ENCODE peak calls at places on chromosomes 3 and 15, in six cellular contexts. One of them, this sample, is unnamed.

GRCh38 chr3:71245052-71245488 is 338.5 kb downstream of the FOXP1 start:
- DNase-seq in choroid plexus epithelial cell: peak
- DNase-seq in adipocyte: peak
- DNase-seq in OCI-LY7: no peak
- DNase-seq in HFF-Myc: no peak
- DNase-seq in heart left ventricle: no peak
- DNase-seq in this sample: no peak

GRCh38 chr3:175512700-175513099 is 653.6 kb downstream of the NAALADL2 start:
- DNase-seq in choroid plexus epithelial cell: no peak
- DNase-seq in adipocyte: no peak
- DNase-seq in OCI-LY7: no peak
- DNase-seq in HFF-Myc: no peak
- DNase-seq in heart left ventricle: no peak
- DNase-seq in this sample: no peak

GRCh38 chr3:33900809-33901505 is 102.5 kb downstream of the PDCD6IP start:
- DNase-seq in choroid plexus epithelial cell: no peak
- DNase-seq in adipocyte: no peak
- DNase-seq in OCI-LY7: no peak
- DNase-seq in HFF-Myc: no peak
- DNase-seq in heart left ventricle: no peak
- DNase-seq in this sample: no peak

GRCh38 chr3:124395584-124396340 is 334.5 kb upstream of the UMPS start:
- DNase-seq in choroid plexus epithelial cell: no peak
- DNase-seq in adipocyte: peak
- DNase-seq in OCI-LY7: no peak
- DNase-seq in HFF-Myc: no peak
- DNase-seq in heart left ventricle: peak
- DNase-seq in this sample: no peak

GRCh38 chr3:111173328-111173900 is 101.8 kb downstream of the NECTIN3 start:
- DNase-seq in choroid plexus epithelial cell: peak
- DNase-seq in adipocyte: peak
- DNase-seq in OCI-LY7: no peak
- DNase-seq in HFF-Myc: peak
- DNase-seq in heart left ventricle: no peak
- DNase-seq in this sample: no peak

GRCh38 chr15:87703238-87704111 is 553.1 kb downstream of the NTRK3 start:
- DNase-seq in choroid plexus epithelial cell: no peak
- DNase-seq in adipocyte: no peak
- DNase-seq in OCI-LY7: no peak
- DNase-seq in HFF-Myc: no peak
- DNase-seq in heart left ventricle: no peak
- DNase-seq in this sample: no peak

GRCh38 chr15:95937128-95937528 is 393.4 kb upstream of the NR2F2 start:
- DNase-seq in choroid plexus epithelial cell: peak
- DNase-seq in adipocyte: no peak
- DNase-seq in OCI-LY7: no peak
- DNase-seq in HFF-Myc: no peak
- DNase-seq in heart left ventricle: no peak
- DNase-seq in this sample: no peak

GRCh38 chr3:151067158-151067557 is 18.3 kb upstream of the MED12L start:
- DNase-seq in choroid plexus epithelial cell: no peak
- DNase-seq in adipocyte: no peak
- DNase-seq in OCI-LY7: peak
- DNase-seq in HFF-Myc: no peak
- DNase-seq in heart left ventricle: no peak
- DNase-seq in this sample: no peak

GRCh38 chr3:144200004-144200403 is 228.4 kb downstream of the DIPK2A start:
- DNase-seq in choroid plexus epithelial cell: no peak
- DNase-seq in adipocyte: no peak
- DNase-seq in OCI-LY7: no peak
- DNase-seq in HFF-Myc: no peak
- DNase-seq in heart left ventricle: no peak
- DNase-seq in this sample: no peak

GRCh38 chr3:116040152-116040551 is 405.1 kb downstream of the LSAMP start:
- DNase-seq in choroid plexus epithelial cell: no peak
- DNase-seq in adipocyte: no peak
- DNase-seq in OCI-LY7: no peak
- DNase-seq in HFF-Myc: no peak
- DNase-seq in heart left ventricle: no peak
- DNase-seq in this sample: no peak

GRCh38 chr3:116034797-116035196 is 410.5 kb downstream of the LSAMP start:
- DNase-seq in choroid plexus epithelial cell: no peak
- DNase-seq in adipocyte: peak
- DNase-seq in OCI-LY7: no peak
- DNase-seq in HFF-Myc: no peak
- DNase-seq in heart left ventricle: no peak
- DNase-seq in this sample: no peak

GRCh38 chr3:116037954-116038911 is 407.1 kb downstream of the LSAMP start:
- DNase-seq in choroid plexus epithelial cell: no peak
- DNase-seq in adipocyte: peak
- DNase-seq in OCI-LY7: peak
- DNase-seq in HFF-Myc: no peak
- DNase-seq in heart left ventricle: no peak
- DNase-seq in this sample: no peak

GRCh38 chr3:116034071-116034470 is 410.8 kb downstream of the GAP43 start:
- DNase-seq in choroid plexus epithelial cell: no peak
- DNase-seq in adipocyte: no peak
- DNase-seq in OCI-LY7: no peak
- DNase-seq in HFF-Myc: no peak
- DNase-seq in heart left ventricle: no peak
- DNase-seq in this sample: no peak

DNA sequence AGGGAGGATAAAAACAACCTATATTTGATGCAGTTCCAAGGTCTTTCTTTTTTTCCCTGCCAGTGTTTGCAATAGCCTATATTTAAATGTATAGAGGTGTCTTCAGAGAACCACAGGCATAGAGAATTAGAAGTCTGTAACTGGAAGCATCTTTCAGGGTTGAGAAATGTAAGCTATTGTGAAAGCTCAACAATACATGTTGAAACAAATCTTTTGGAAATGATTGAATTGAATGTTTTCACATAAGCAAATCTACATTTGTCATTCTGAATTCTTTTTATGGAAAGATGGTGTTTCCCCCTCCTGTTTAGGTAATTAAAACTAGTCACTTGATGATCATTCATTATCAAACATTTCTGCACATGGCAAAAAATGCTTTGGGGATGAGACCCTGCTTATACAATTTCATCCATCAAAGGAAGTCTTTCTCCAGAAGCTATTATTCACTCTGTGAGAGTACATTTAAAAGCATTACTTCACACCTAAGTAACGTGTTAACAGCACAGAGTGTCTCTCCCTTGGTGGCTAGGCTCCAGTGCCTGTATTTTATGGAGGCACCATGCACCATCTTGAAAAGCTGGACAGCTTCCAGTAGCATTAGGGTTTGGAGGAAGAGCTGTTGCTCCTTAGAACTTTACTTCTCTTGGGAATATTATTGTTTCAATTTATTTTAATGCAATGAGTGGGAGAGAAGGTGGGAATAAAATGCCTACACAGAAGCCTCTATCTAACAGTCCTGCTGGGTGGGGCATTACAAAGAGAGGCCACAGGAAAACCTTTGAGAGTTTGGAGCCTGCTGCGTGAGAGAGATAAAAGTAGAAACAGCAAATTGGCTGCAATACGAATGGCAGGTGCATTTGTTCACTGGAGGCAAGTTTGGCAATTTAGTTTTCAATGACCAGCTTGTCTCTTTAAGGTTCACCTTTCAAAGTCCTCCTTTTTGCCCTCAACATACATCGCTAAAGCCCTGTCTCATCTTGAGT is 406.0 kb downstream of the LSAMP start:
- DNase-seq in choroid plexus epithelial cell: peak
- DNase-seq in adipocyte: peak
- DNase-seq in OCI-LY7: no peak
- DNase-seq in HFF-Myc: no peak
- DNase-seq in heart left ventricle: no peak
- DNase-seq in this sample: no peak
- H3K4me3 ChIP-seq in choroid plexus epithelial cell: no peak
- H3K4me3 ChIP-seq in adipocyte: peak
- H3K4me3 ChIP-seq in OCI-LY7: no peak
- H3K4me3 ChIP-seq in HFF-Myc: no peak
- H3K4me3 ChIP-seq in heart left ventricle: no peak
- H3K4me3 ChIP-seq in this sample: no peak

GRCh38 chr15:67082007-67082536 is 16.7 kb downstream of the SMAD3 start:
- DNase-seq in choroid plexus epithelial cell: no peak
- DNase-seq in adipocyte: no peak
- DNase-seq in OCI-LY7: peak
- DNase-seq in HFF-Myc: no peak
- DNase-seq in heart left ventricle: no peak
- DNase-seq in this sample: no peak

GRCh38 chr15:67080900-67081431 is 15.6 kb downstream of the SMAD3 start:
- DNase-seq in choroid plexus epithelial cell: no peak
- DNase-seq in adipocyte: peak
- DNase-seq in OCI-LY7: peak
- DNase-seq in HFF-Myc: no peak
- DNase-seq in heart left ventricle: peak
- DNase-seq in this sample: no peak

GRCh38 chr15:67079361-67079760 is 14.0 kb downstream of the SMAD3 start:
- DNase-seq in choroid plexus epithelial cell: peak
- DNase-seq in adipocyte: no peak
- DNase-seq in OCI-LY7: no peak
- DNase-seq in HFF-Myc: no peak
- DNase-seq in heart left ventricle: no peak
- DNase-seq in this sample: no peak

GRCh38 chr15:67077641-67078215 is 12.3 kb downstream of the SMAD3 start:
- DNase-seq in choroid plexus epithelial cell: no peak
- DNase-seq in adipocyte: no peak
- DNase-seq in OCI-LY7: peak
- DNase-seq in HFF-Myc: no peak
- DNase-seq in heart left ventricle: no peak
- DNase-seq in this sample: no peak

DNA sequence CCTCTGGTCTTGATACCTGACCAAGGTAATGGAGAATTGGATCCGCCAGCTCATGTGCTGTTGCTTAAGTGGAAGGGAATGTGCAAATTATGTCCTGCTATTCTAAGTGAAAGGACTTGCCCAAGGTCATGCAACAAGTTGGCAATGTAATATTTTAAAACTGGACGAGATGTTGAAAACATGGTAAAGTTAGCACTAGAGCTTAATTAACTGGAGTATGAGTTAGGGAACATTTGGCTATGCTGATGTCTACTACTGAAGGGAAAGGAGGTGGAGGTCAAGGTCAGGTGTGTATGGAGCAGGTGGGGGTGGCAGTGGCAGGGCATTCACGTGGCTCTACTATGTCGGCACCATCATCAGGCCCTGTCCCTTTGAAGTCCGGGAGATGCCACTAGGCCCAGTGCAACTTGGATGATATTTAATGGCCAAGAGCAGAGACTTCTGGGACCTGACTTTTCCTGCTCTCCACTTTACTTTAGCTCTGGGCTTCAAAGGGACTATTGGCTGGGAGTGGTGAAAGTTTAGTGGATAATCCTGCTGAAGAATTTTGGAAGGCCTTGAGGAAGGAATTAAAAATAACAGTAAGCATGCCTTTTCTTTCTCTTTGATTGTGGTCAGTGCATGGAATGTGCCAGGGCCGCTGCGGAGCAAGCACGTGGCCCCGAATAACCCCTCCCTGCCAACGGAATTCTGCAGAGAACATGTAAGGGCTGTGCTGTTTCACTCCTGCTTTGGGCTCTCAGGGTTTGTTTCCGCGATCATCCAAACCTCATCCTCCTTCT is 14.9 kb downstream of the SMAD3 start:
- DNase-seq in choroid plexus epithelial cell: peak
- DNase-seq in adipocyte: peak
- DNase-seq in OCI-LY7: no peak
- DNase-seq in HFF-Myc: no peak
- DNase-seq in heart left ventricle: peak
- DNase-seq in this sample: peak
- H3K4me3 ChIP-seq in choroid plexus epithelial cell: no peak
- H3K4me3 ChIP-seq in adipocyte: peak
- H3K4me3 ChIP-seq in OCI-LY7: peak
- H3K4me3 ChIP-seq in HFF-Myc: no peak
- H3K4me3 ChIP-seq in heart left ventricle: peak
- H3K4me3 ChIP-seq in this sample: no peak

GRCh38 chr15:40809051-40809450 is 1.8 kb upstream of the DNAJC17 start:
- DNase-seq in choroid plexus epithelial cell: no peak
- DNase-seq in adipocyte: no peak
- DNase-seq in OCI-LY7: no peak
- DNase-seq in HFF-Myc: no peak
- DNase-seq in heart left ventricle: no peak
- DNase-seq in this sample: no peak
- H3K4me3 ChIP-seq in choroid plexus epithelial cell: no peak
- H3K4me3 ChIP-seq in adipocyte: no peak
- H3K4me3 ChIP-seq in OCI-LY7: no peak
- H3K4me3 ChIP-seq in HFF-Myc: no peak
- H3K4me3 ChIP-seq in heart left ventricle: no peak
- H3K4me3 ChIP-seq in this sample: no peak

GRCh38 chr15:90749754-90750153 is 32.6 kb downstream of the BLM start:
- DNase-seq in choroid plexus epithelial cell: no peak
- DNase-seq in adipocyte: no peak
- DNase-seq in OCI-LY7: no peak
- DNase-seq in HFF-Myc: no peak
- DNase-seq in heart left ventricle: no peak
- DNase-seq in this sample: no peak
- H3K4me3 ChIP-seq in choroid plexus epithelial cell: no peak
- H3K4me3 ChIP-seq in adipocyte: no peak
- H3K4me3 ChIP-seq in OCI-LY7: no peak
- H3K4me3 ChIP-seq in HFF-Myc: no peak
- H3K4me3 ChIP-seq in heart left ventricle: no peak
- H3K4me3 ChIP-seq in this sample: no peak

DNA sequence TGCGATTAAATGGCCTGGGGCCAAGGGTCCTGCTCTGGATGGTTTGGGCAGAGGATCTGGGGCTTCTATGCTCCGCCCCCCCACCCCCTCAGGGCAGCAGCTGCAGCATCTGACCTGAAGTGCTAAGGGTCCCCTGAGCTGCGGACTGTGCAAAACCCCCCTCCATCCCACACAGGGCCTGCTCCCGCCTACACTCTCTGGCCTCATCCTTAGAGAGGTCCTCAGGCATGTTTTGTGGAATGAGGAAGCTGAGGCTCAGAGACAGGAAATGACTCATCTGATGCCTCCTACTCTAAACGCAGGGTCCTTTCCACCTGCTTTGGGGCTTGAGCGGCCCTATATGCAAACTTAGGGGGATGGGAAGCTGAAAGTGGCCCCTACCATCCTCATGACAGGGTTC is 59.5 kb upstream of the CTSH start:
- DNase-seq in choroid plexus epithelial cell: peak
- DNase-seq in adipocyte: peak
- DNase-seq in OCI-LY7: peak
- DNase-seq in HFF-Myc: peak
- DNase-seq in heart left ventricle: peak
- DNase-seq in this sample: no peak
- H3K4me3 ChIP-seq in choroid plexus epithelial cell: no peak
- H3K4me3 ChIP-seq in adipocyte: no peak
- H3K4me3 ChIP-seq in OCI-LY7: peak
- H3K4me3 ChIP-seq in HFF-Myc: no peak
- H3K4me3 ChIP-seq in heart left ventricle: no peak
- H3K4me3 ChIP-seq in this sample: no peak

GRCh38 chr15:51267714-51268105 is 70.7 kb downstream of the CYP19A1 start:
- DNase-seq in choroid plexus epithelial cell: peak
- DNase-seq in adipocyte: peak
- DNase-seq in OCI-LY7: no peak
- DNase-seq in HFF-Myc: no peak
- DNase-seq in heart left ventricle: no peak
- DNase-seq in this sample: peak
- H3K4me3 ChIP-seq in choroid plexus epithelial cell: peak
- H3K4me3 ChIP-seq in adipocyte: peak
- H3K4me3 ChIP-seq in OCI-LY7: no peak
- H3K4me3 ChIP-seq in HFF-Myc: peak
- H3K4me3 ChIP-seq in heart left ventricle: peak
- H3K4me3 ChIP-seq in this sample: peak

GRCh38 chr3:141797167-141797773 is 34.1 kb downstream of the GRK7 start:
- DNase-seq in choroid plexus epithelial cell: peak
- DNase-seq in adipocyte: no peak
- DNase-seq in OCI-LY7: no peak
- DNase-seq in HFF-Myc: no peak
- DNase-seq in heart left ventricle: peak
- DNase-seq in this sample: peak
- H3K4me3 ChIP-seq in choroid plexus epithelial cell: peak
- H3K4me3 ChIP-seq in adipocyte: peak
- H3K4me3 ChIP-seq in OCI-LY7: no peak
- H3K4me3 ChIP-seq in HFF-Myc: no peak
- H3K4me3 ChIP-seq in heart left ventricle: peak
- H3K4me3 ChIP-seq in this sample: no peak

GRCh38 chr3:152200476-152201422 is 68.0 kb upstream of the MBNL1 start:
- DNase-seq in choroid plexus epithelial cell: peak
- DNase-seq in adipocyte: no peak
- DNase-seq in OCI-LY7: peak
- DNase-seq in HFF-Myc: no peak
- DNase-seq in heart left ventricle: no peak
- DNase-seq in this sample: no peak
- H3K4me3 ChIP-seq in choroid plexus epithelial cell: no peak
- H3K4me3 ChIP-seq in adipocyte: peak
- H3K4me3 ChIP-seq in OCI-LY7: peak
- H3K4me3 ChIP-seq in HFF-Myc: no peak
- H3K4me3 ChIP-seq in heart left ventricle: peak
- H3K4me3 ChIP-seq in this sample: no peak